ENCODE peak calls at places on chromosomes 4 and X, in six cellular contexts. One of them, this sample, is unnamed.

GRCh38 chr4:149961876-149962597 is 116.2 kb upstream of the DCLK2 start:
- DNase-seq in GM12892: no peak
- DNase-seq in H1: no peak
- DNase-seq in HepG2: no peak
- DNase-seq in K562: no peak
- DNase-seq in GM12878: no peak
- DNase-seq in this sample: no peak

GRCh38 chr4:23857353-23857752 is 32.5 kb downstream of the PPARGC1A start:
- DNase-seq in K562: no peak
- DNase-seq in HepG2: peak; percentile 49
- DNase-seq in GM12892: no peak
- DNase-seq in GM12878: no peak
- DNase-seq in H1: no peak
- DNase-seq in this sample: no peak

GRCh38 chrX:54530358-54530900 is 410 bp downstream of the GNL3L start:
- DNase-seq in H1: no peak
- DNase-seq in K562: peak; percentile 23
- DNase-seq in GM12892: no peak
- DNase-seq in GM12878: peak; percentile 1
- DNase-seq in HepG2: no peak
- DNase-seq in this sample: no peak

GRCh38 chr4:72631296-72631695 is 62.3 kb upstream of the ADAMTS3 start:
- DNase-seq in GM12892: no peak
- DNase-seq in GM12878: no peak
- DNase-seq in H1: no peak
- DNase-seq in K562: no peak
- DNase-seq in HepG2: no peak
- DNase-seq in this sample: no peak

GRCh38 chrX:56231706-56232105 is 450 bp upstream of the KLF8 start:
- DNase-seq in HepG2: no peak
- DNase-seq in GM12878: no peak
- DNase-seq in GM12892: no peak
- DNase-seq in K562: no peak
- DNase-seq in H1: no peak
- DNase-seq in this sample: no peak

GRCh38 chr4:105191621-105192210 is 45.0 kb downstream of the TET2 start:
- DNase-seq in H1: no peak
- DNase-seq in GM12878: peak; percentile 81
- DNase-seq in HepG2: no peak
- DNase-seq in K562: no peak
- DNase-seq in GM12892: no peak
- DNase-seq in this sample: no peak

GRCh38 chr4:95371457-95372179 is 177.2 kb downstream of the UNC5C start:
- DNase-seq in GM12892: no peak
- DNase-seq in H1: no peak
- DNase-seq in HepG2: no peak
- DNase-seq in GM12878: no peak
- DNase-seq in K562: no peak
- DNase-seq in this sample: no peak

GRCh38 chr4:75752637-75753036 is 28.3 kb downstream of the USO1 start:
- DNase-seq in GM12892: no peak
- DNase-seq in GM12878: no peak
- DNase-seq in K562: no peak
- DNase-seq in HepG2: no peak
- DNase-seq in H1: no peak
- DNase-seq in this sample: no peak

GRCh38 chrX:154317391-154318000 is 21.9 kb downstream of the TKTL1 start:
- DNase-seq in H1: peak; percentile 58
- DNase-seq in HepG2: no peak
- DNase-seq in GM12878: no peak
- DNase-seq in GM12892: no peak
- DNase-seq in K562: peak; percentile 35
- DNase-seq in this sample: no peak

GRCh38 chr4:125049711-125050110 is 265.0 kb upstream of the FAT4 start:
- DNase-seq in HepG2: no peak
- DNase-seq in K562: no peak
- DNase-seq in GM12892: no peak
- DNase-seq in GM12878: no peak
- DNase-seq in H1: no peak
- DNase-seq in this sample: no peak

GRCh38 chr4:182338059-182338458 is 94.9 kb downstream of the TENM3 start:
- DNase-seq in HepG2: no peak
- DNase-seq in K562: no peak
- DNase-seq in H1: no peak
- DNase-seq in GM12878: no peak
- DNase-seq in GM12892: no peak
- DNase-seq in this sample: no peak

GRCh38 chrX:50812995-50813842 is 775 bp downstream of the SHROOM4 start:
- DNase-seq in H1: peak; percentile 55
- DNase-seq in K562: no peak
- DNase-seq in HepG2: no peak
- DNase-seq in GM12892: no peak
- DNase-seq in GM12878: no peak
- DNase-seq in this sample: no peak

GRCh38 chr4:168409089-168409801 is 71.0 kb downstream of the DDX60L start:
- DNase-seq in HepG2: no peak
- DNase-seq in H1: no peak
- DNase-seq in GM12892: no peak
- DNase-seq in GM12878: no peak
- DNase-seq in K562: no peak
- DNase-seq in this sample: no peak

GRCh38 chr4:17794730-17795129 is 13.3 kb upstream of the FAM184B start:
- DNase-seq in GM12878: no peak
- DNase-seq in H1: no peak
- DNase-seq in K562: no peak
- DNase-seq in GM12892: no peak
- DNase-seq in HepG2: no peak
- DNase-seq in this sample: no peak

GRCh38 chr4:139744232-139744631 is 78.6 kb downstream of the MGST2 start:
- DNase-seq in HepG2: no peak
- DNase-seq in GM12892: no peak
- DNase-seq in H1: no peak
- DNase-seq in GM12878: no peak
- DNase-seq in K562: no peak
- DNase-seq in this sample: no peak

DNA sequence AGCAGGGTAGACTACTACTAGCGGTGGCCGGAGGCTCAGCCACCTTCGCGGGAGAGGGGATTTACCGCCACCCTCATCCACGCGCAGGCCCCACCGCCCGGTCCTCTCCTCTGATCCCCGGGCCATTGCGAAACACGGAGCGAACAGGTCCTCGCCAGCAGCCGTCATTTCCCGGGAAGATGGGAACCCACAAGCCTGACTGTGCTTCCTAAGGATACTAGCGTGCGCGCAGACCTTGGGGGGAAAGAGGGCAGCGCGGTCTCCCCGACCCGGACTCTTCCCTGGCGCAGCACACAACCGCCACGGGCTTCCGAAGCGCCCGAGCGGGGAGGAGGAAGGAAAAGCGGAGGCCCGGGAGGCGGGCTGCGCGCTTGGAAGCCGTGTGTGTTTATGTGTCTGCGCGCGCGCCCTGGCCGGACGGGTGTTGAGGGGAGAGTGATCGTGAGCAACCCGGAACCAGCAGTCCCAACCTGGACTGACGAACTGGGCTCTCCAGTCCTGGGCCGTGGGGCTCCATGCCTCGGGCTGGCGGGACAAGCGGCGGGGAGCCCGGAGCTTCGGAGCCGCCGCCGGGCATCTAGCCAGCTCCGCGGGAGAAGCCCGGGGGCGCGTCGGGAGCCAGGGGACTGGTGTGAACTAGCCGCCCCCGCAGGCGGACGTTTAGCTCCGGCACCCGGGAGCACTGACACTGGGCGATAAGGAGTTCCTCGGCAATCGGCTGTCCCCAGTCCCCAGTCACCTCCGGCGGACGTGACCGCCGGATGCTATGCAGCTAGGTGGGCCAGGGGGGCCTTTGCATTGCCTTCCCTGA is 74.6 kb upstream of the BCOR start:
- DNase-seq in GM12892: no peak
- DNase-seq in HepG2: no peak
- DNase-seq in GM12878: no peak
- DNase-seq in H1: peak; percentile 50
- DNase-seq in K562: peak; percentile 71
- DNase-seq in this sample: no peak
- TF ChIP-seq POLR2AphosphoS5 in GM12892: no peak
- TF ChIP-seq POLR2AphosphoS5 in HepG2: no peak
- TF ChIP-seq POLR2AphosphoS5 in GM12878: no peak
- TF ChIP-seq POLR2AphosphoS5 in H1: no peak
- TF ChIP-seq POLR2AphosphoS5 in K562: peak; percentile 80
- TF ChIP-seq POLR2AphosphoS5 in this sample: no peak

DNA sequence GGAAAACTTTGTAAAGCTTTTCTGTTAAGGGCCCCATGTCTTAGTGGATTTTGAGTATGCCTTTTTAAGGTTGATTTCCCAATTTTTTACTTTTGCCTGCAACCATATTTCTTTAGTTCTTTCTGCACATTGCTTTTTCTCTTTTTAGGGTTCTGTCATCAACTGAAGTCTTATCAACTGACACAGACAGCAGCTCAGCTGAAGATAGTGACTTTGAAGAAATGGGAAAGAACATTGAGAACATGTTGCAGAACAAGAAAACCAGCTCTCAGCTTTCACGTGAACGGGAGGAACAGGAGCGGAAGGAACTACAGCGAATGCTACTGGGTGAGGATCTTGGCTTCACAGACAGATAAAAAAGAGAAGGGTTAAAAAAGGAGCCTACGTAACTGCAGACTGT is 27.8 kb downstream of the TAF1 start:
- DNase-seq in HepG2: no peak
- DNase-seq in H1: no peak
- DNase-seq in GM12878: no peak
- DNase-seq in GM12892: no peak
- DNase-seq in K562: no peak
- DNase-seq in this sample: no peak
- TF ChIP-seq TAF1 in HepG2: no peak
- TF ChIP-seq TAF1 in H1: no peak
- TF ChIP-seq TAF1 in GM12878: no peak
- TF ChIP-seq TAF1 in GM12892: no peak
- TF ChIP-seq TAF1 in K562: no peak
- TF ChIP-seq TAF1 in this sample: no peak

DNA sequence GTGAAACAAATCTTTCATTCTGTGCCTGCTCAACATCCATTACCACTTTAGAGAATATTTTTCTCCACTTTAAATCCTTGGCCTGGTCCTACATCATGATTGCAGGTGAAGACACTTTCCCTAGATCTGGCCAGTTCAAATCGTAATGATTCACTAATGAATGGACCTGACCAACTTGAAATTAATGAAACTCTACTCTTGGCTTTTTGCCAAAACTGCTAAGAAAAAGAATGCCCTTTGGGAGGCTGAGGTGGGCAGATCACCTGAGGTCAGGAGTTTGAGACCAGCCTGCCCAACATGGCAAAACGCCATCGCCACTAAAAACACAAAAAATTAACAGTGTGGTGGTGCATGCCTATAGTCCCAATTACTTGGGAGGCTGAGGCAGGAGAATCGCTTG is 1082.6 kb upstream of the LCORL start:
- DNase-seq in GM12892: no peak
- DNase-seq in K562: no peak
- DNase-seq in GM12878: no peak
- DNase-seq in H1: no peak
- DNase-seq in HepG2: no peak
- DNase-seq in this sample: no peak
- TF ChIP-seq POLR2A in GM12892: no peak
- TF ChIP-seq POLR2A in K562: no peak
- TF ChIP-seq POLR2A in GM12878: no peak
- TF ChIP-seq POLR2A in H1: no peak
- TF ChIP-seq POLR2A in HepG2: no peak
- TF ChIP-seq POLR2A in this sample: no peak

GRCh38 chr4:102693266-102693850 is 67.4 kb downstream of the MANBA start:
- DNase-seq in K562: no peak
- DNase-seq in HepG2: no peak
- DNase-seq in GM12878: no peak
- DNase-seq in H1: no peak
- DNase-seq in GM12892: no peak
- DNase-seq in this sample: no peak

GRCh38 chr4:102694791-102695190 is 66.0 kb downstream of the MANBA start:
- DNase-seq in GM12878: no peak
- DNase-seq in HepG2: no peak
- DNase-seq in K562: no peak
- DNase-seq in H1: no peak
- DNase-seq in GM12892: no peak
- DNase-seq in this sample: no peak

GRCh38 chr4:102692474-102692873 is 68.3 kb downstream of the MANBA start:
- DNase-seq in H1: no peak
- DNase-seq in K562: no peak
- DNase-seq in HepG2: no peak
- DNase-seq in GM12878: no peak
- DNase-seq in GM12892: no peak
- DNase-seq in this sample: no peak

GRCh38 chr4:102696763-102697162 is 64.0 kb downstream of the MANBA start:
- DNase-seq in H1: no peak
- DNase-seq in GM12892: no peak
- DNase-seq in HepG2: no peak
- DNase-seq in K562: no peak
- DNase-seq in GM12878: no peak
- DNase-seq in this sample: no peak
- TF ChIP-seq POLR2AphosphoS5 in H1: no peak
- TF ChIP-seq POLR2AphosphoS5 in GM12892: no peak
- TF ChIP-seq POLR2AphosphoS5 in HepG2: no peak
- TF ChIP-seq POLR2AphosphoS5 in K562: no peak
- TF ChIP-seq POLR2AphosphoS5 in GM12878: no peak
- TF ChIP-seq POLR2AphosphoS5 in this sample: no peak

GRCh38 chr4:25955705-25956104 is 41.7 kb downstream of the SMIM20 start:
- DNase-seq in H1: no peak
- DNase-seq in GM12892: no peak
- DNase-seq in K562: no peak
- DNase-seq in GM12878: no peak
- DNase-seq in HepG2: no peak
- DNase-seq in this sample: no peak

GRCh38 chr4:25951390-25951952 is 37.5 kb downstream of the SMIM20 start:
- DNase-seq in GM12892: no peak
- DNase-seq in GM12878: no peak
- DNase-seq in HepG2: no peak
- DNase-seq in H1: no peak
- DNase-seq in K562: no peak
- DNase-seq in this sample: no peak

GRCh38 chr4:25954293-25954904 is 40.4 kb downstream of the SMIM20 start:
- DNase-seq in K562: no peak
- DNase-seq in H1: no peak
- DNase-seq in HepG2: no peak
- DNase-seq in GM12892: no peak
- DNase-seq in GM12878: no peak
- DNase-seq in this sample: no peak

GRCh38 chr4:25956260-25956659 is 42.2 kb downstream of the SMIM20 start:
- DNase-seq in K562: no peak
- DNase-seq in HepG2: no peak
- DNase-seq in GM12878: no peak
- DNase-seq in H1: no peak
- DNase-seq in GM12892: no peak
- DNase-seq in this sample: no peak

DNA sequence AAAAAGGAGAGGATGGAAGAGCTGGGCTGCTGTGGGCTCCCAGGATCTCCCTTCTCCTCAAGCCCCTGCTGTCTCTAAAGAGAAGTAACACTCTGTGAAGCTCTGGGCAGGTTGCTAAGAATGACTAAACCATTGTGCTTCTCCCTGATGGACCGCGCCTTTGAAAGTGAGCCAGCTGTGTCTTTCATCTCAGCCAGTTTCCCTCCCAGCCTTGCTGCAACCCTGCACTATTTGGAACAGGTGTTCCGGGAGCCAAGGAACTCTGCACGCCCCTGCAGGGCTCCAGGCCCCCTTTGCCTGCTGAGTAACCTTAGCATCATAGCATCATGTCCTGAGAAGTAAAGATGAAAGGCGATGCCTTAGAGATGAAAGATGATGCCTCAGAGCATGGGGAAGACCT is 39.7 kb downstream of the SMIM20 start:
- DNase-seq in GM12892: no peak
- DNase-seq in K562: no peak
- DNase-seq in H1: no peak
- DNase-seq in GM12878: no peak
- DNase-seq in HepG2: peak; percentile 21
- DNase-seq in this sample: no peak
- TF ChIP-seq TAF1 in GM12892: no peak
- TF ChIP-seq TAF1 in K562: no peak
- TF ChIP-seq TAF1 in H1: no peak
- TF ChIP-seq TAF1 in GM12878: no peak
- TF ChIP-seq TAF1 in HepG2: no peak
- TF ChIP-seq TAF1 in this sample: no peak